ENCODE peak calls at places on chromosomes 7 and 10, in five cellular contexts. D is stimulated activated CD4-positive, alpha-beta T cell treated with anti-CD3 and anti-CD28 coated beads, TNF-alpha, amount 100 ng/mL, for 24 hours; X is hippocampal formation; S is EL; E is RWPE1. U is an unnamed sample.

GRCh38 chr7:24381919-24382505 is 98.0 kb downstream of the NPY start:
- DNase-seq in S (peak), D (no peak), X (no peak), E (peak), U (peak)

GRCh38 chr10:122530177-122530576 is 30.4 kb upstream of the DMBT1 start:
- DNase-seq in D (no peak), E (no peak), S (no peak), X (no peak), U (no peak)

GRCh38 chr7:100099452-100099851 is 1.7 kb downstream of the MCM7 start:
- DNase-seq in X (no peak), E (no peak), D (no peak), S (no peak), U (no peak)

GRCh38 chr10:132174237-132174636 is 12.5 kb upstream of the DPYSL4 start:
- DNase-seq in X (no peak), E (no peak), D (no peak), S (no peak), U (no peak)

GRCh38 chr7:14288701-14289100 is 299.2 kb upstream of the ETV1 start:
- DNase-seq in S (no peak), D (no peak), X (no peak), E (no peak), U (no peak)

GRCh38 chr7:114957434-114957833 is 35.5 kb downstream of the MDFIC start:
- DNase-seq in X (no peak), E (no peak), S (no peak), D (no peak), U (no peak)

GRCh38 chr10:103709341-103709920 is 145.9 kb downstream of the SH3PXD2A start:
- DNase-seq in S (peak), D (no peak), X (peak), E (peak), U (peak)

GRCh38 chr7:27137603-27138410 is 5.7 kb downstream of the HOXA5 start:
- DNase-seq in D (no peak), E (no peak), S (no peak), X (no peak), U (peak)

GRCh38 chr10:133159611-133159949 is 439 bp upstream of the KNDC1 start:
- DNase-seq in X (no peak), E (no peak), D (no peak), S (no peak), U (no peak)

GRCh38 chr10:71094712-71095390 is 117.5 kb upstream of the UNC5B start:
- DNase-seq in E (no peak), S (no peak), D (no peak), X (no peak), U (no peak)

GRCh38 chr10:30241422-30242110 is 107.5 kb downstream of the MTPAP start:
- DNase-seq in S (no peak), D (no peak), X (no peak), E (no peak), U (no peak)

GRCh38 chr10:86347856-86348255 is 18.7 kb downstream of the GRID1 start:
- DNase-seq in E (no peak), D (no peak), S (no peak), X (no peak), U (no peak)

GRCh38 chr10:4372601-4373000 is 453.4 kb upstream of the AKR1E2 start:
- DNase-seq in D (no peak), S (peak), X (no peak), E (no peak), U (no peak)

GRCh38 chr7:34612671-34613070 is 45.3 kb upstream of the NPSR1 start:
- DNase-seq in S (peak), D (no peak), E (no peak), X (no peak), U (peak)

GRCh38 chr10:18204050-18204449 is 63.8 kb downstream of the CACNB2 start:
- DNase-seq in E (no peak), D (no peak), X (no peak), S (no peak), U (no peak)

GRCh38 chr7:25521236-25521635 is 292.9 kb upstream of the NPVF start:
- DNase-seq in S (no peak), X (no peak), D (no peak), E (no peak), U (peak)

GRCh38 chr10:50325449-50326188 is 74.3 kb upstream of the ASAH2 start:
- DNase-seq in D (no peak), X (no peak), S (peak), E (peak), U (peak)